ENCODE peak calls at places on chromosomes 12 and 14, in eight cellular contexts. H, U, C, G, Q, T, R and I are unnamed samples. For H3K27me3, the result is how much of the 10 kb centered on the place peaks cover.

GRCh38 chr12:22535478-22535877 is 8.9 kb downstream of the C2CD5 start:
- DNase-seq in U (no peak), R (no peak), C (no peak), G (no peak), Q (no peak), T (no peak), H (no peak), I (no peak)

GRCh38 chr14:66076166-66076565 is 410.0 kb upstream of the CCDC196 start:
- DNase-seq in R (no peak), C (no peak), U (no peak), G (no peak), T (no peak), H (no peak), Q (no peak), I (no peak)

GRCh38 chr12:16347391-16348298 is at the start of gene MGST1:
- DNase-seq in C (peak), U (peak), Q (peak), G (peak), R (peak), T (peak), H (no peak), I (peak)

GRCh38 chr14:58677525-58677924 is 39.8 kb downstream of the DACT1 start:
- DNase-seq in Q (no peak), R (no peak), C (no peak), U (no peak), H (no peak), G (no peak), T (no peak), I (no peak)

GRCh38 chr12:10182662-10183061 is 3.8 kb downstream of the TMEM52B start:
- DNase-seq in H (no peak), U (no peak), G (no peak), R (no peak), Q (peak), T (no peak), C (peak), I (no peak)

GRCh38 chr14:91143862-91144261 is 30.0 kb downstream of the DGLUCY start:
- DNase-seq in U (no peak), Q (no peak), G (no peak), C (no peak), H (no peak), T (no peak), R (no peak), I (no peak)

GRCh38 chr12:40137252-40137651 is 31.4 kb upstream of the SLC2A13 start:
- DNase-seq in T (no peak), Q (peak), H (peak), G (no peak), U (no peak), C (peak), R (no peak), I (no peak)

GRCh38 chr14:94081386-94081820 is 293 bp downstream of the IFI27L1 start:
- DNase-seq in Q (no peak), G (no peak), R (no peak), C (peak), U (no peak), H (no peak), T (no peak), I (no peak)

GRCh38 chr12:76277480-76277879 is 70.7 kb downstream of the BBS10 start:
- DNase-seq in C (peak), Q (peak), G (no peak), T (no peak), U (no peak), R (no peak), H (no peak), I (no peak)

GRCh38 chr14:37985826-37986470 is 221.8 kb upstream of the SSTR1 start:
- DNase-seq in U (no peak), R (peak), C (peak), G (peak), Q (no peak), H (peak), T (no peak), I (peak)

GRCh38 chr12:100826323-100826722 is 31.7 kb downstream of the ANO4 start:
- DNase-seq in G (peak), C (peak), Q (peak), T (no peak), H (no peak), R (peak), U (peak), I (peak)

GRCh38 chr12:12456637-12457036 is 99.8 kb downstream of the BORCS5 start:
- DNase-seq in T (no peak), H (no peak), C (no peak), Q (peak), U (no peak), R (no peak), G (no peak), I (no peak)

GRCh38 chr12:131736807-131737484 is 26.1 kb downstream of the SFSWAP start:
- DNase-seq in C (peak), R (no peak), T (no peak), U (peak), Q (peak), G (no peak), H (no peak), I (no peak)

GRCh38 chr14:79332504-79333197 is 878.7 kb downstream of the DIO2 start:
- DNase-seq in H (no peak), R (no peak), U (no peak), T (no peak), C (no peak), Q (no peak), G (no peak), I (peak)

GRCh38 chr12:103705927-103706326 is 118.9 kb downstream of the STAB2 start:
- DNase-seq in Q (no peak), T (no peak), G (no peak), R (no peak), C (peak), H (no peak), U (no peak), I (no peak)

GRCh38 chr12:8642775-8643174 is 19.9 kb downstream of the MFAP5 start:
- DNase-seq in Q (no peak), G (no peak), U (no peak), H (no peak), T (no peak), C (no peak), R (no peak), I (no peak)

GRCh38 chr14:57025456-57025855 is 215.2 kb upstream of the OTX2 start:
- DNase-seq in C (no peak), G (no peak), Q (no peak), T (no peak), H (no peak), U (no peak), R (no peak), I (no peak)

GRCh38 chr14:89277229-89277628 is 139.8 kb downstream of the FOXN3 start:
- DNase-seq in T (no peak), U (no peak), G (no peak), R (no peak), Q (no peak), C (no peak), H (no peak), I (no peak)

GRCh38 chr12:96164951-96165858 is 29.0 kb upstream of the ELK3 start:
- DNase-seq in R (peak), T (no peak), U (no peak), H (no peak), G (no peak), Q (no peak), C (no peak), I (no peak)

GRCh38 chr12:49478949-49479664 is 59.7 kb upstream of the KCNH3 start:
- DNase-seq in C (peak), G (no peak), U (no peak), Q (no peak), R (peak), T (no peak), H (no peak), I (no peak)

GRCh38 chr14:57865450-57866198 is at the start of gene SLC35F4:
- DNase-seq in C (peak), G (no peak), U (no peak), R (no peak), T (peak), H (no peak), Q (peak), I (peak)

GRCh38 chr14:56666716-56667115 is 87.1 kb downstream of the TMEM260 start:
- DNase-seq in Q (peak), U (no peak), H (no peak), G (no peak), T (no peak), C (peak), R (no peak), I (no peak)

GRCh38 chr12:121238604-121239334 is 28.8 kb downstream of the P2RX4 start:
- DNase-seq in C (no peak), T (peak), G (no peak), Q (no peak), U (no peak), H (no peak), R (no peak), I (peak)

GRCh38 chr14:68841030-68841809 is 48.4 kb upstream of the ZFP36L1 start:
- DNase-seq in H (no peak), Q (peak), G (no peak), T (no peak), U (no peak), R (no peak), C (no peak), I (no peak)

GRCh38 chr12:13347241-13348043 is 150.9 kb downstream of the EMP1 start:
- DNase-seq in H (no peak), C (peak), U (no peak), Q (peak), R (no peak), G (no peak), T (no peak), I (peak)

GRCh38 chr12:111330800-111331752 is 37.8 kb downstream of the PHETA1 start:
- DNase-seq in C (peak), Q (peak), U (no peak), T (no peak), R (no peak), H (no peak), G (no peak), I (no peak)

GRCh38 chr12:116492703-116493324 is 66.4 kb upstream of the MAP1LC3B2 start:
- DNase-seq in T (no peak), H (no peak), Q (peak), G (no peak), C (peak), U (no peak), R (no peak), I (no peak)

GRCh38 chr12:29732211-29732992 is 51.3 kb downstream of the TMTC1 start:
- DNase-seq in C (no peak), R (no peak), G (no peak), U (no peak), Q (peak), H (no peak), T (no peak), I (no peak)

GRCh38 chr12:26744697-26745440 is 88.1 kb downstream of the ITPR2 start:
- DNase-seq in Q (no peak), U (no peak), C (no peak), R (no peak), T (no peak), H (no peak), G (no peak), I (no peak)

GRCh38 chr14:74038015-74038859 is 19.1 kb downstream of the BBOF1 start:
- DNase-seq in H (peak), C (peak), R (no peak), U (no peak), G (no peak), Q (peak), T (no peak), I (no peak)

GRCh38 chr12:49017764-49018281 is 753 bp downstream of the PRKAG1 start:
- DNase-seq in Q (no peak), C (no peak), H (no peak), G (no peak), U (no peak), T (peak), R (peak), I (peak)

GRCh38 chr14:99672506-99673327 is 11.4 kb upstream of the CYP46A1 start:
- DNase-seq in C (no peak), T (no peak), H (peak), Q (no peak), G (no peak), U (no peak), R (no peak), I (no peak)

GRCh38 chr14:30468354-30468753 is 90.6 kb upstream of the G2E3 start:
- DNase-seq in G (no peak), Q (no peak), T (no peak), R (no peak), H (no peak), C (no peak), U (no peak), I (no peak)

GRCh38 chr14:49586673-49587460 is 687 bp upstream of the RPS29 start:
- DNase-seq in H (peak), T (no peak), G (peak), R (no peak), U (no peak), C (peak), Q (peak), I (no peak)

GRCh38 chr12:124493809-124494750 is 73.3 kb downstream of the NCOR2 start:
- DNase-seq in Q (no peak), H (no peak), U (no peak), G (peak), C (no peak), R (no peak), T (peak), I (no peak)

GRCh38 chr14:100365741-100366140 is 42.6 kb downstream of the SLC25A47 start:
- DNase-seq in T (no peak), G (no peak), Q (no peak), R (no peak), H (no peak), U (no peak), C (no peak), I (no peak)

GRCh38 chr12:92369643-92370042 is 224.0 kb upstream of the BTG1 start:
- DNase-seq in H (no peak), U (no peak), C (peak), T (no peak), Q (peak), G (no peak), R (no peak), I (no peak)

GRCh38 chr14:92613681-92614260 is 100.2 kb downstream of the RIN3 start:
- DNase-seq in G (no peak), R (no peak), T (no peak), U (no peak), Q (no peak), H (no peak), C (no peak), I (no peak)

GRCh38 chr14:69321601-69322330 is 61.8 kb downstream of the GALNT16 start:
- DNase-seq in R (no peak), U (no peak), T (no peak), C (peak), H (no peak), Q (no peak), G (no peak), I (peak)

GRCh38 chr14:81314443-81315175 is 85.5 kb downstream of the STON2 start:
- DNase-seq in Q (no peak), C (no peak), U (no peak), H (no peak), R (no peak), G (no peak), T (no peak), I (no peak)

DNA sequence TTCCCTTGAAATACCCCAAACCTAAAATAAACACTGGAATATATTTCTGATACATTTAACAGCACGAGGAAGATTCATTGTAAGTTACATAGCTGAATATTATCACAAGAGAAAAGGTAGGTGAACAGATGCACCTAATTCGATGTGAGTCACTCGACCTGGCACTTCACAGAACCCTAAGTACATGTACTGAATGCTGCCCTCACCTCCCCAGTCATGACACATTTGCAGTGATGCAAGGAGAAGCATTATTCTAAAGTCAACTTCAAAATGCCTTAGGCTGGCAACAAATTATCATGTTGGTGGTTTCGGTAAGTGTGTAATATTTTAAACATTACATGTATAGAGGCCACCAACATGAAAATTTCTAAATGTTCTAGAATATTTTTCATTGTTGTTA is 35.2 kb upstream of the TMTC2 start:
- DNase-seq in H (no peak), C (peak), Q (peak), R (no peak), G (no peak), T (no peak), U (no peak), I (no peak)
- H3K27me3 ChIP-seq in H (under half), C (under half), Q (under half), R (under half), G (under half), T (under half), U (under half), I (under half)

GRCh38 chr12:109894939-109895338 is 5.1 kb upstream of the TCHP start:
- DNase-seq in U (no peak), G (no peak), H (no peak), C (no peak), T (no peak), Q (no peak), R (no peak), I (no peak)
- H3K27me3 ChIP-seq in U (under half), G (under half), H (under half), C (under half), T (under half), Q (under half), R (under half), I (under half)

GRCh38 chr14:76136476-76137160 is 15.1 kb upstream of the GPATCH2L start:
- DNase-seq in T (no peak), R (no peak), G (no peak), U (no peak), C (no peak), H (no peak), Q (no peak), I (no peak)
- H3K27me3 ChIP-seq in T (under half), R (under half), G (half or more), U (under half), C (half or more), H (under half), Q (under half), I (under half)

DNA sequence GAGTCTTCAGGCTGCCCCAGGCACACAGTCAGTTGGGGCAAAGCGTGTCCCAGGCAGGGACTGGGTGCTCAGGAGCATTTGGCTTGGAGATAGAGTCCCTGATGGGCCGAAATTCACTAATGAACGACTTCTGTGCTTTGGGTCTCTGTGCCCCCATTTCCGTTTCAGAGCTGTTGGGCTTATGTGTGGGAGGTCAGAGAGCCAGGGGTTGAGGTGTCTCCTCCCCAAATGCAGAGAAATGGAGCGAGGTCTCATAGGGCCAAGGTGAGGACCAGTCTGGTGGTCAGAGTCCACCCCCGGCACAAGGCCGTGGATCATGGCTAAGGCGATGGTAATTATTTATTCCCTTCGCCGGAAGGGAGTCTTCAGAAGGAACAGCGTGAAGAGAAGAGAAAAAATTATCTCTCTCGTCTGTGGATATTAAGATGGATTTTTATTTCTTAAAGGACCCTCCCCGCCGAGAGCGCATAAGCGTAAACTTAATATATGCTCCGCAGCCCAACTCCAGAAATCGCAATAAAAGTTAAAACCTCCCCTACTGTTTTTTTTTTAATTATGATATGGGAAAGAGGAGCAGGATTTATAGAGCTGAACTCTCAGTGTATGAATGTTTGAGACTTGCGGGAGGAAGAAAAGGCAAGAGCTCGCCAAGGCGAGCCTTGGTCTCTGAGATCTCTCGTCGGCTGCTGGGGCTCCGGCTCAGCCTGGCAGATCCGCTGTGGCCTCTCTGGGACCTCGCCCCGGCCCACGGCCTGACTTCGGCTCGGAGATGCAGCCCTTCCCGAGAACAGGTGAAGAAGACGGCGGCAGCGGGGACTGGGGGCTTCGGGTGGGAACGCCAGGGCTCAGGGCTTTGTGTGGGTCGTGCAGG is 6.3 kb upstream of the HOXC9 start:
- DNase-seq in U (no peak), H (no peak), C (no peak), G (no peak), Q (no peak), R (no peak), T (no peak), I (no peak)
- H3K27me3 ChIP-seq in U (under half), H (half or more), C (under half), G (half or more), Q (under half), R (half or more), T (under half), I (half or more)

GRCh38 chr14:60647837-60648168 is 1.5 kb downstream of the SIX1 start:
- DNase-seq in R (no peak), T (no peak), U (no peak), G (no peak), C (no peak), Q (peak), H (no peak), I (no peak)
- H3K27me3 ChIP-seq in R (half or more), T (under half), U (under half), G (half or more), C (half or more), Q (under half), H (half or more), I (half or more)

GRCh38 chr12:51320695-51321320 is 3.2 kb downstream of the BIN2 start:
- DNase-seq in Q (no peak), C (no peak), H (no peak), G (peak), R (no peak), U (no peak), T (no peak), I (no peak)

GRCh38 chr12:51321882-51322281 is 2.1 kb downstream of the BIN2 start:
- DNase-seq in U (no peak), C (no peak), G (no peak), Q (no peak), H (no peak), T (no peak), R (no peak), I (no peak)

GRCh38 chr12:51318846-51319570 is 5.0 kb downstream of the BIN2 start:
- DNase-seq in T (no peak), H (peak), R (no peak), U (no peak), C (no peak), G (peak), Q (no peak), I (no peak)

GRCh38 chr12:51322452-51322851 is 1.5 kb downstream of the BIN2 start:
- DNase-seq in R (no peak), T (no peak), C (no peak), U (no peak), H (no peak), G (no peak), Q (no peak), I (no peak)

GRCh38 chr12:51320311-51320694 is 3.7 kb downstream of the BIN2 start:
- DNase-seq in H (no peak), T (no peak), G (no peak), Q (no peak), R (no peak), C (no peak), U (no peak), I (no peak)
- H3K27me3 ChIP-seq in H (under half), T (under half), G (under half), Q (under half), R (under half), C (under half), U (under half), I (under half)

GRCh38 chr14:60490270-60490669 is 4.4 kb upstream of the C14orf39 start:
- DNase-seq in Q (no peak), T (no peak), U (no peak), H (no peak), G (no peak), R (no peak), C (no peak), I (no peak)
- H3K27me3 ChIP-seq in Q (under half), T (under half), U (under half), H (under half), G (under half), R (under half), C (half or more), I (under half)

GRCh38 chr12:42812086-42812485 is 222.5 kb upstream of the PRICKLE1 start:
- DNase-seq in C (no peak), R (no peak), U (no peak), H (no peak), T (no peak), G (no peak), Q (no peak), I (no peak)
- H3K27me3 ChIP-seq in C (under half), R (under half), U (under half), H (under half), T (under half), G (under half), Q (under half), I (under half)

GRCh38 chr14:104464907-104465306 is 114.7 kb upstream of the C14orf180 start:
- DNase-seq in T (no peak), U (no peak), Q (no peak), C (no peak), R (no peak), H (no peak), G (no peak), I (no peak)
- H3K27me3 ChIP-seq in T (under half), U (under half), Q (under half), C (under half), R (under half), H (under half), G (under half), I (under half)